ENCODE peak calls at places on chromosomes 5 and 9, in ten cellular contexts. S is activated CD4-positive, alpha-beta T cell treated with anti-CD3 and anti-CD28 coated beads for 24 hours; C is coronary artery; K is fibroblast of gingiva; X is lung microvascular endothelial cell; V is GM03348; W is fibroblast of lung; M is Right ventricle myocardium superior; T is hypothalamus; B is AML-193. J is an unnamed sample.

GRCh38 chr5:58135571-58136335 is 324.1 kb downstream of the PLK2 start:
- DNase-seq in S (no peak), C (no peak), K (peak; percentile 59), X (peak; percentile 75), V (peak; percentile 21), W (peak; percentile 17), M (no peak), T (no peak), B (no peak), J (no peak)

GRCh38 chr5:168118042-168118668 is 173.3 kb upstream of the WWC1 start:
- DNase-seq in S (no peak), C (no peak), K (no peak), X (no peak), V (no peak), W (no peak), M (no peak), T (no peak), B (no peak), J (no peak)

GRCh38 chr9:112032009-112032408 is 135.4 kb downstream of the UGCG start:
- DNase-seq in S (no peak), C (no peak), K (no peak), X (no peak), V (no peak), W (no peak), M (no peak), T (no peak), B (no peak), J (no peak)

GRCh38 chr9:111438576-111439235 is 45.5 kb downstream of the ECPAS start:
- DNase-seq in S (no peak), C (no peak), K (peak; percentile 21), X (peak; percentile 2), V (no peak), W (peak; percentile 49), M (no peak), T (no peak), B (no peak), J (no peak)

GRCh38 chr5:51187953-51188591 is 195.2 kb upstream of the ISL1 start:
- DNase-seq in S (no peak), C (no peak), K (no peak), X (no peak), V (no peak), W (no peak), M (no peak), T (no peak), B (no peak), J (no peak)

GRCh38 chr5:128965011-128965637 is at the start of gene SLC27A6:
- DNase-seq in S (no peak), C (no peak), K (no peak), X (no peak), V (peak; percentile 7), W (peak; percentile 13), M (peak; percentile 57), T (peak; percentile 6), B (no peak), J (no peak)

GRCh38 chr5:102796014-102796413 is 40.9 kb downstream of the PAM start:
- DNase-seq in S (no peak), C (no peak), K (no peak), X (no peak), V (no peak), W (peak; percentile 13), M (no peak), T (no peak), B (no peak), J (no peak)

GRCh38 chr9:85742630-85742928 is 825 bp upstream of the AGTPBP1 start:
- DNase-seq in S (no peak), C (no peak), K (peak; percentile 51), X (no peak), V (peak; percentile 29), W (peak; percentile 78), M (no peak), T (no peak), B (peak; percentile 23), J (peak; percentile 27)

GRCh38 chr5:119808474-119808873 is 179.1 kb downstream of the FAM170A start:
- DNase-seq in S (no peak), C (no peak), K (no peak), X (no peak), V (no peak), W (no peak), M (no peak), T (no peak), B (no peak), J (no peak)

GRCh38 chr5:142847898-142848790 is 78.0 kb downstream of the ARHGAP26 start:
- DNase-seq in S (no peak), C (no peak), K (peak; percentile 52), X (no peak), V (peak; percentile 54), W (no peak), M (no peak), T (no peak), B (no peak), J (no peak)

GRCh38 chr9:98207606-98208005 is 15.2 kb upstream of the CORO2A start:
- DNase-seq in S (no peak), C (no peak), K (no peak), X (no peak), V (no peak), W (no peak), M (no peak), T (no peak), B (no peak), J (no peak)

GRCh38 chr5:9545959-9546851 is at the start of gene SEMA5A:
- DNase-seq in S (no peak), C (peak; percentile 83), K (peak; percentile 80), X (no peak), V (peak; percentile 95), W (peak; percentile 67), M (peak; percentile 85), T (peak; percentile 41), B (no peak), J (peak; percentile 64)

GRCh38 chr9:37229882-37230482 is 109.6 kb downstream of the ZCCHC7 start:
- DNase-seq in S (no peak), C (no peak), K (no peak), X (peak; percentile 81), V (no peak), W (peak; percentile 6), M (no peak), T (no peak), B (no peak), J (no peak)

GRCh38 chr5:42583322-42583721 is 160.1 kb downstream of the GHR start:
- DNase-seq in S (no peak), C (no peak), K (peak; percentile 50), X (peak; percentile 62), V (peak; percentile 73), W (peak; percentile 69), M (peak; percentile 50), T (no peak), B (peak; percentile 33), J (peak; percentile 48)

GRCh38 chr5:1666812-1667588 is 132.6 kb downstream of the MRPL36 start:
- DNase-seq in S (peak; percentile 39), C (peak; percentile 59), K (no peak), X (no peak), V (peak; percentile 48), W (no peak), M (no peak), T (peak; percentile 29), B (no peak), J (no peak)

GRCh38 chr9:92968081-92968480 is 20.8 kb downstream of the FGD3 start:
- DNase-seq in S (no peak), C (no peak), K (no peak), X (no peak), V (no peak), W (no peak), M (no peak), T (no peak), B (no peak), J (no peak)

GRCh38 chr9:87674565-87675299 is 51.2 kb upstream of the CTSL start:
- DNase-seq in S (no peak), C (peak; percentile 46), K (no peak), X (no peak), V (no peak), W (peak; percentile 3), M (no peak), T (no peak), B (no peak), J (no peak)

GRCh38 chr9:12705738-12706391 is 12.7 kb downstream of the TYRP1 start:
- DNase-seq in S (no peak), C (no peak), K (no peak), X (no peak), V (no peak), W (no peak), M (no peak), T (no peak), B (no peak), J (no peak)

GRCh38 chr5:149177339-149177843 is 36.1 kb downstream of the ABLIM3 start:
- DNase-seq in S (no peak), C (no peak), K (no peak), X (no peak), V (no peak), W (no peak), M (no peak), T (no peak), B (no peak), J (no peak)

GRCh38 chr5:158390556-158390955 is 531.6 kb upstream of the CLINT1 start:
- DNase-seq in S (no peak), C (no peak), K (peak; percentile 20), X (peak; percentile 96), V (no peak), W (peak; percentile 43), M (no peak), T (no peak), B (no peak), J (peak; percentile 55)

GRCh38 chr5:133950821-133951612 is 17.4 kb downstream of the C5orf15 start:
- DNase-seq in S (no peak), C (no peak), K (no peak), X (no peak), V (no peak), W (peak; percentile 49), M (no peak), T (no peak), B (no peak), J (no peak)

GRCh38 chr5:132427285-132428146 is 58.0 kb downstream of the SLC22A5 start:
- DNase-seq in S (no peak), C (no peak), K (no peak), X (no peak), V (no peak), W (no peak), M (peak; percentile 69), T (no peak), B (peak; percentile 49), J (peak; percentile 37)

GRCh38 chr9:38339087-38339486 is 53.4 kb upstream of the ALDH1B1 start:
- DNase-seq in S (no peak), C (no peak), K (peak; percentile 63), X (peak; percentile 52), V (peak; percentile 66), W (peak; percentile 50), M (no peak), T (no peak), B (no peak), J (peak; percentile 93)

GRCh38 chr5:56088967-56089829 is 94.4 kb upstream of the IL6ST start:
- DNase-seq in S (no peak), C (no peak), K (peak; percentile 89), X (no peak), V (peak; percentile 67), W (no peak), M (no peak), T (no peak), B (no peak), J (peak; percentile 68)

GRCh38 chr9:93579711-93580516 is 3.5 kb downstream of the PHF2 start:
- DNase-seq in S (no peak), C (peak; percentile 72), K (no peak), X (no peak), V (no peak), W (no peak), M (no peak), T (no peak), B (no peak), J (no peak)

GRCh38 chr9:629136-629535 is 212.4 kb upstream of the DMRT1 start:
- DNase-seq in S (no peak), C (no peak), K (no peak), X (no peak), V (no peak), W (no peak), M (no peak), T (no peak), B (no peak), J (no peak)

GRCh38 chr5:152606739-152607138 is 201.7 kb upstream of the NMUR2 start:
- DNase-seq in S (no peak), C (no peak), K (no peak), X (no peak), V (no peak), W (no peak), M (no peak), T (no peak), B (no peak), J (no peak)

GRCh38 chr9:130535818-130536521 is 43.4 kb upstream of the FUBP3 start:
- DNase-seq in S (no peak), C (no peak), K (peak; percentile 14), X (no peak), V (peak; percentile 74), W (peak; percentile 31), M (no peak), T (peak; percentile 4), B (no peak), J (no peak)